ENCODE peak calls at places on chromosomes 13 and 19, in six cellular contexts. I, C, A, P, Q and W are unnamed samples.
A peak's percentile ranks its signal among the peaks of the same experiment; 100 is the strongest.

GRCh38 chr13:24203726-24204295 is 43.3 kb downstream of the SPATA13 start:
- DNase-seq in A (no peak), Q (no peak), P (no peak), I (no peak), C (no peak), W (peak; percentile 92)

GRCh38 chr13:91154553-91154952 is 192.9 kb upstream of the MIR17HG start:
- DNase-seq in Q (no peak), P (no peak), C (no peak), A (no peak), I (peak; percentile 21), W (no peak)

GRCh38 chr19:5080030-5080644 is 111.2 kb downstream of the KDM4B start:
- DNase-seq in Q (no peak), A (no peak), C (no peak), I (no peak), P (no peak), W (no peak)

GRCh38 chr13:107275945-107276614 is 708.1 kb upstream of the ARGLU1 start:
- DNase-seq in P (peak; percentile 25), A (no peak), C (no peak), I (no peak), Q (no peak), W (no peak)

GRCh38 chr13:44129418-44129817 is 244.2 kb upstream of the SERP2 start:
- DNase-seq in C (no peak), Q (no peak), P (no peak), I (no peak), A (no peak), W (no peak)

GRCh38 chr13:32791545-32792172 is 205.4 kb downstream of the PDS5B start:
- DNase-seq in C (no peak), Q (no peak), P (no peak), I (peak; percentile 15), A (no peak), W (peak; percentile 67)

GRCh38 chr19:11374449-11375142 is at the start of gene SWSAP1:
- DNase-seq in I (peak; percentile 100), C (peak; percentile 98), A (peak; percentile 93), Q (peak; percentile 100), P (peak; percentile 100), W (peak; percentile 99)

GRCh38 chr19:53538378-53539109 is 599 bp downstream of the ZNF331 start:
- DNase-seq in A (no peak), P (no peak), C (no peak), I (no peak), Q (no peak), W (no peak)

GRCh38 chr13:35882722-35883497 is 248.3 kb downstream of the DCLK1 start:
- DNase-seq in I (no peak), Q (no peak), A (no peak), C (no peak), P (no peak), W (no peak)

GRCh38 chr19:10618846-10619245 is 6.5 kb upstream of the SLC44A2 start:
- DNase-seq in C (no peak), I (no peak), A (no peak), P (no peak), Q (no peak), W (no peak)

GRCh38 chr13:80757694-80758093 is 416.8 kb upstream of the SPRY2 start:
- DNase-seq in I (no peak), P (no peak), Q (no peak), A (no peak), C (no peak), W (no peak)

GRCh38 chr19:294819-295686 is 3.9 kb upstream of the PLPP2 start:
- DNase-seq in A (peak; percentile 44), P (peak; percentile 29), Q (peak; percentile 31), I (peak; percentile 45), C (no peak), W (peak; percentile 5)

GRCh38 chr13:40895715-40896184 is 106.3 kb downstream of the SLC25A15 start:
- DNase-seq in C (no peak), P (no peak), Q (no peak), A (no peak), I (no peak), W (no peak)

GRCh38 chr19:17127671-17128070 is 52.1 kb downstream of the MYO9B start:
- DNase-seq in A (no peak), P (no peak), I (no peak), Q (no peak), C (no peak), W (no peak)

GRCh38 chr13:32334676-32335075 is 19.4 kb downstream of the BRCA2 start:
- DNase-seq in C (no peak), A (no peak), P (peak; percentile 18), I (no peak), Q (peak; percentile 6), W (no peak)

GRCh38 chr19:6047256-6047655 is 63.0 kb downstream of the RFX2 start:
- DNase-seq in Q (no peak), P (no peak), I (no peak), C (no peak), A (no peak), W (no peak)

GRCh38 chr19:33906578-33907335 is 110.1 kb downstream of the KCTD15 start:
- DNase-seq in A (no peak), I (peak; percentile 52), C (peak; percentile 20), P (peak; percentile 31), Q (peak; percentile 8), W (no peak)

GRCh38 chr19:48123907-48124675 is 13.5 kb upstream of the PLA2G4C start:
- DNase-seq in P (peak; percentile 90), I (peak; percentile 91), C (no peak), Q (peak; percentile 90), A (peak; percentile 35), W (no peak)

GRCh38 chr19:17952041-17952976 is 14.6 kb upstream of the KCNN1 start:
- DNase-seq in I (no peak), P (no peak), Q (no peak), C (no peak), A (no peak), W (no peak)

GRCh38 chr19:19661141-19661674 is 2.3 kb downstream of the ATP13A1 start:
- DNase-seq in I (no peak), C (no peak), Q (no peak), P (no peak), A (no peak), W (no peak)

GRCh38 chr19:15289673-15290072 is 42.7 kb downstream of the BRD4 start:
- DNase-seq in C (no peak), P (no peak), Q (no peak), A (no peak), I (no peak), W (no peak)

GRCh38 chr13:113116206-113116800 is 6.3 kb upstream of the F10 start:
- DNase-seq in I (no peak), A (no peak), Q (no peak), P (no peak), C (no peak), W (no peak)

GRCh38 chr19:5452594-5453565 is 2.3 kb upstream of the ZNRF4 start:
- DNase-seq in A (no peak), P (peak; percentile 44), I (peak; percentile 44), Q (no peak), C (no peak), W (peak; percentile 30)

GRCh38 chr13:59472134-59472533 is 691.6 kb downstream of the DIAPH3 start:
- DNase-seq in P (peak; percentile 21), A (no peak), C (no peak), Q (no peak), I (peak; percentile 7), W (no peak)

GRCh38 chr19:58558623-58559274 is 338 bp upstream of the UBE2M start:
- DNase-seq in A (peak; percentile 100), I (peak; percentile 97), P (peak; percentile 99), Q (peak; percentile 99), C (peak; percentile 99), W (peak; percentile 97)

GRCh38 chr13:94656766-94657165 is 55.1 kb downstream of the GPR180 start:
- DNase-seq in I (peak; percentile 97), P (peak; percentile 92), Q (peak; percentile 88), A (no peak), C (no peak), W (no peak)

GRCh38 chr13:93715866-93716265 is 489.3 kb downstream of the GPC6 start:
- DNase-seq in C (no peak), A (no peak), Q (no peak), P (peak; percentile 24), I (peak; percentile 70), W (no peak)

GRCh38 chr19:33241530-33242101 is 16.0 kb upstream of the SLC7A10 start:
- DNase-seq in C (no peak), P (no peak), Q (no peak), I (peak; percentile 17), A (no peak), W (no peak)

GRCh38 chr19:41298327-41298964 is 11.5 kb upstream of the CCDC97 start:
- DNase-seq in C (peak; percentile 75), Q (peak; percentile 63), P (peak; percentile 72), A (no peak), I (peak; percentile 33), W (no peak)

GRCh38 chr13:97122381-97122996 is 99.6 kb upstream of the MBNL2 start:
- DNase-seq in Q (peak; percentile 81), I (peak; percentile 87), A (no peak), P (peak; percentile 83), C (no peak), W (no peak)

GRCh38 chr13:64075543-64076271 is 2660.1 kb upstream of the PCDH20 start:
- DNase-seq in I (no peak), A (no peak), P (no peak), Q (no peak), C (no peak), W (no peak)

GRCh38 chr19:49409441-49410029 is 13.7 kb downstream of the PTH2 start:
- DNase-seq in P (no peak), Q (no peak), I (no peak), A (no peak), C (no peak), W (peak; percentile 69)

GRCh38 chr13:33644607-33645543 is 173.1 kb upstream of the RFC3 start:
- DNase-seq in P (peak; percentile 50), Q (peak; percentile 82), A (no peak), C (peak; percentile 28), I (no peak), W (no peak)

GRCh38 chr13:99506632-99507031 is 5.4 kb downstream of the TM9SF2 start:
- DNase-seq in I (no peak), Q (no peak), P (no peak), C (no peak), A (no peak), W (no peak)

GRCh38 chr19:55137915-55138314 is 11.1 kb downstream of the TNNT1 start:
- DNase-seq in P (no peak), C (no peak), Q (no peak), A (no peak), I (no peak), W (no peak)

GRCh38 chr13:51637852-51638496 is 53.7 kb downstream of the WDFY2 start:
- DNase-seq in I (no peak), P (no peak), A (no peak), Q (no peak), C (no peak), W (no peak)

GRCh38 chr13:30463820-30464495 is 1.8 kb downstream of the HMGB1 start:
- DNase-seq in P (peak; percentile 78), A (peak; percentile 58), I (peak; percentile 77), C (no peak), Q (peak; percentile 56), W (peak; percentile 37)